ENCODE peak calls at places on chromosomes 3 and 15, in nine cellular contexts. W is HEK293T; B is stromal cell of bone marrow; O is Daoy; F is stimulated activated CD4-positive, alpha-beta T cell treated with anti-CD3 and anti-CD28 coated beads, Interleukin-15, amount 100 ng/mL, for 1 hour; E is RWPE1; P is NCI-H1930; D is LoVo; Y is mammary epithelial cell. A is an unnamed sample.

GRCh38 chr3:116199063-116199462 is 246.2 kb downstream of the LSAMP start:
- DNase-seq in W (no peak), B (no peak), O (no peak), F (no peak), E (no peak), P (no peak), D (no peak), Y (no peak), A (no peak)

GRCh38 chr3:186216903-186217819 is 108.3 kb upstream of the ETV5 start:
- DNase-seq in W (no peak), B (no peak), O (peak), F (no peak), E (no peak), P (no peak), D (no peak), Y (no peak), A (no peak)

GRCh38 chr15:72534522-72534921 is 60.4 kb downstream of the ARIH1 start:
- DNase-seq in W (no peak), B (no peak), O (no peak), F (no peak), E (no peak), P (no peak), D (no peak), Y (no peak), A (no peak)

GRCh38 chr3:13581485-13582365 is 32.8 kb downstream of the FBLN2 start:
- DNase-seq in W (no peak), B (no peak), O (no peak), F (no peak), E (no peak), P (no peak), D (no peak), Y (no peak), A (no peak)

GRCh38 chr3:109933576-109933975 is 596.2 kb upstream of the DPPA4 start:
- DNase-seq in W (no peak), B (no peak), O (no peak), F (no peak), E (no peak), P (no peak), D (no peak), Y (no peak), A (no peak)

GRCh38 chr3:45218578-45219390 is 7.3 kb downstream of the TMEM158 start:
- DNase-seq in W (no peak), B (peak), O (peak), F (no peak), E (peak), P (no peak), D (no peak), Y (peak), A (no peak)

GRCh38 chr3:152269423-152270144 is 855 bp downstream of the MBNL1 start:
- DNase-seq in W (peak), B (peak), O (peak), F (no peak), E (peak), P (no peak), D (peak), Y (peak), A (peak)

GRCh38 chr3:169090559-169090958 is 573.0 kb downstream of the MECOM start:
- DNase-seq in W (no peak), B (no peak), O (no peak), F (no peak), E (no peak), P (no peak), D (no peak), Y (peak), A (no peak)

GRCh38 chr3:113499081-113499480 is 15.9 kb downstream of the SPICE1 start:
- DNase-seq in W (no peak), B (no peak), O (no peak), F (no peak), E (no peak), P (no peak), D (no peak), Y (no peak), A (no peak)

GRCh38 chr15:54014067-54014466 is 35.8 kb downstream of the UNC13C start:
- DNase-seq in W (no peak), B (no peak), O (no peak), F (no peak), E (no peak), P (no peak), D (no peak), Y (no peak), A (no peak)

GRCh38 chr3:66572938-66573710 is 72.3 kb upstream of the LRIG1 start:
- DNase-seq in W (peak), B (no peak), O (no peak), F (no peak), E (no peak), P (no peak), D (no peak), Y (no peak), A (no peak)

GRCh38 chr15:63860161-63860954 is 26.6 kb upstream of the HERC1 start:
- DNase-seq in W (no peak), B (no peak), O (no peak), F (peak), E (no peak), P (no peak), D (no peak), Y (no peak), A (no peak)

GRCh38 chr3:99645277-99646106 is 7.1 kb downstream of the COL8A1 start:
- DNase-seq in W (peak), B (peak), O (peak), F (no peak), E (peak), P (no peak), D (no peak), Y (peak), A (no peak)

GRCh38 chr3:10758304-10759037 is 57.6 kb upstream of the SLC6A11 start:
- DNase-seq in W (peak), B (peak), O (peak), F (no peak), E (peak), P (peak), D (peak), Y (peak), A (peak)

GRCh38 chr3:165159760-165160421 is 36.3 kb downstream of the SLITRK3 start:
- DNase-seq in W (no peak), B (no peak), O (no peak), F (no peak), E (no peak), P (no peak), D (no peak), Y (no peak), A (no peak)

GRCh38 chr3:20288050-20288449 is 102.0 kb upstream of the SGO1 start:
- DNase-seq in W (no peak), B (no peak), O (no peak), F (no peak), E (no peak), P (no peak), D (no peak), Y (no peak), A (no peak)

GRCh38 chr3:4006288-4006687 is 207.1 kb downstream of the LRRN1 start:
- DNase-seq in W (no peak), B (no peak), O (no peak), F (no peak), E (no peak), P (no peak), D (no peak), Y (no peak), A (no peak)

GRCh38 chr15:84631706-84632272 is 22.3 kb downstream of the WDR73 start:
- DNase-seq in W (peak), B (no peak), O (no peak), F (no peak), E (no peak), P (no peak), D (no peak), Y (no peak), A (no peak)

GRCh38 chr3:127714866-127715265 is 42.1 kb downstream of the ABTB1 start:
- DNase-seq in W (no peak), B (no peak), O (no peak), F (no peak), E (no peak), P (no peak), D (no peak), Y (no peak), A (no peak)

GRCh38 chr15:76333720-76334437 is 2.7 kb upstream of the ISL2 start:
- DNase-seq in W (no peak), B (no peak), O (no peak), F (no peak), E (peak), P (no peak), D (no peak), Y (no peak), A (no peak)

GRCh38 chr15:63041982-63042878 is at the start of gene TPM1:
- DNase-seq in W (peak), B (peak), O (peak), F (no peak), E (peak), P (no peak), D (peak), Y (peak), A (peak)

GRCh38 chr15:100108846-100109245 is 232.9 kb downstream of the ADAMTS17 start:
- DNase-seq in W (no peak), B (no peak), O (no peak), F (no peak), E (no peak), P (no peak), D (no peak), Y (no peak), A (no peak)

GRCh38 chr15:66067687-66068086 is 185.9 kb downstream of the MEGF11 start:
- DNase-seq in W (no peak), B (no peak), O (no peak), F (no peak), E (no peak), P (no peak), D (no peak), Y (no peak), A (no peak)

GRCh38 chr3:87625911-87626310 is 349.5 kb upstream of the POU1F1 start:
- DNase-seq in W (no peak), B (peak), O (peak), F (no peak), E (no peak), P (no peak), D (no peak), Y (no peak), A (no peak)

GRCh38 chr15:63560741-63561448 is 36.3 kb upstream of the FBXL22 start:
- DNase-seq in W (no peak), B (no peak), O (no peak), F (no peak), E (no peak), P (no peak), D (no peak), Y (no peak), A (no peak)

A was measured in AG09319.